ENCODE peak calls at places on chromosomes 3 and 15, in ten cellular contexts. E is AG20443; G is effector CD8-positive, alpha-beta T cell; W is GM12864; L is right atrium auricular region; F is neural crest cell; C is NCI-H510A treated with DMSO at 0.1 percent for 48 hours; S is IMR-90; H is stimulated activated CD4-positive, alpha-beta T cell treated with anti-CD3 and anti-CD28 coated beads, Interleukin-4, amount 100 ng/mL, for 1 hour; B is hypothalamus. Q is an unnamed sample.

GRCh38 chr3:14523792-14524191 is 16.4 kb downstream of the GRIP2 start:
- DNase-seq in E (no peak), G (no peak), W (no peak), L (no peak), F (no peak), C (no peak), S (peak), H (no peak), B (no peak), Q (no peak)

GRCh38 chr3:100978036-100978659 is 15.1 kb downstream of the ABI3BP start:
- DNase-seq in E (no peak), G (no peak), W (no peak), L (no peak), F (no peak), C (no peak), S (no peak), H (no peak), B (no peak), Q (no peak)

GRCh38 chr15:80424381-80424780 is 20.2 kb downstream of the ARNT2 start:
- DNase-seq in E (no peak), G (no peak), W (no peak), L (no peak), F (no peak), C (no peak), S (no peak), H (no peak), B (no peak), Q (no peak)

GRCh38 chr3:53160660-53161344 is at the start of gene PRKCD:
- DNase-seq in E (peak), G (peak), W (no peak), L (peak), F (peak), C (peak), S (peak), H (peak), B (peak), Q (peak)

GRCh38 chr3:108079043-108079442 is 11.8 kb downstream of the CD47 start:
- DNase-seq in E (no peak), G (no peak), W (no peak), L (no peak), F (no peak), C (no peak), S (no peak), H (no peak), B (no peak), Q (no peak)

GRCh38 chr15:67927501-67928156 is 87.8 kb upstream of the RNU6-1 start:
- DNase-seq in E (peak), G (no peak), W (no peak), L (peak), F (no peak), C (no peak), S (peak), H (no peak), B (no peak), Q (no peak)

GRCh38 chr15:71456812-71457211 is 341.5 kb downstream of the THSD4 start:
- DNase-seq in E (no peak), G (no peak), W (no peak), L (no peak), F (no peak), C (no peak), S (no peak), H (no peak), B (no peak), Q (no peak)

GRCh38 chr3:118412503-118412902 is 622.1 kb downstream of the IGSF11 start:
- DNase-seq in E (no peak), G (no peak), W (peak), L (no peak), F (no peak), C (no peak), S (no peak), H (no peak), B (no peak), Q (no peak)

GRCh38 chr3:150503402-150504099 is 42.7 kb downstream of the SERP1 start:
- DNase-seq in E (no peak), G (no peak), W (no peak), L (no peak), F (no peak), C (no peak), S (no peak), H (no peak), B (no peak), Q (no peak)

GRCh38 chr3:143288944-143289343 is 169.4 kb downstream of the CHST2 start:
- DNase-seq in E (no peak), G (no peak), W (no peak), L (no peak), F (no peak), C (no peak), S (no peak), H (no peak), B (no peak), Q (no peak)

GRCh38 chr15:101159936-101160770 is 91.7 kb downstream of the CHSY1 start:
- DNase-seq in E (no peak), G (no peak), W (no peak), L (no peak), F (no peak), C (no peak), S (no peak), H (no peak), B (no peak), Q (no peak)

GRCh38 chr3:82080261-82080660 is 318.8 kb upstream of the GBE1 start:
- DNase-seq in E (peak), G (no peak), W (no peak), L (no peak), F (no peak), C (no peak), S (no peak), H (no peak), B (no peak), Q (no peak)

GRCh38 chr3:160490166-160490565 is 40.6 kb upstream of the TRIM59 start:
- DNase-seq in E (no peak), G (no peak), W (no peak), L (no peak), F (no peak), C (no peak), S (no peak), H (no peak), B (no peak), Q (no peak)

GRCh38 chr15:99536422-99537033 is 29.3 kb upstream of the MEF2A start:
- DNase-seq in E (peak), G (no peak), W (no peak), L (peak), F (no peak), C (no peak), S (peak), H (no peak), B (no peak), Q (no peak)

GRCh38 chr15:98683821-98684220 is 35.5 kb downstream of the IGF1R start:
- DNase-seq in E (no peak), G (no peak), W (no peak), L (no peak), F (no peak), C (no peak), S (no peak), H (no peak), B (no peak), Q (no peak)

GRCh38 chr3:123328851-123329635 is 119.8 kb downstream of the ADCY5 start:
- DNase-seq in E (peak), G (peak), W (no peak), L (peak), F (peak), C (peak), S (peak), H (peak), B (peak), Q (peak)

GRCh38 chr15:81485806-81486205 is 111.8 kb upstream of the TMC3 start:
- DNase-seq in E (no peak), G (no peak), W (no peak), L (no peak), F (no peak), C (no peak), S (no peak), H (no peak), B (no peak), Q (no peak)

GRCh38 chr15:92821491-92822116 is 78.5 kb upstream of the CHD2 start:
- DNase-seq in E (no peak), G (no peak), W (no peak), L (no peak), F (no peak), C (peak), S (peak), H (no peak), B (no peak), Q (no peak)

GRCh38 chr3:37867144-37867543 is 5.5 kb downstream of the CTDSPL start:
- DNase-seq in E (no peak), G (no peak), W (no peak), L (no peak), F (no peak), C (no peak), S (no peak), H (no peak), B (no peak), Q (no peak)

GRCh38 chr3:194306771-194307640 is 44.1 kb downstream of the CPN2 start:
- DNase-seq in E (no peak), G (no peak), W (peak), L (no peak), F (no peak), C (no peak), S (no peak), H (no peak), B (no peak), Q (no peak)

GRCh38 chr3:126186749-126187148 is 6.4 kb upstream of the ALDH1L1 start:
- DNase-seq in E (no peak), G (no peak), W (no peak), L (no peak), F (no peak), C (no peak), S (no peak), H (no peak), B (no peak), Q (no peak)

GRCh38 chr3:31871939-31872507 is 109.0 kb downstream of the OSBPL10 start:
- DNase-seq in E (no peak), G (no peak), W (no peak), L (no peak), F (no peak), C (no peak), S (no peak), H (no peak), B (no peak), Q (no peak)

GRCh38 chr3:49717539-49718418 is 1.7 kb downstream of the AMIGO3 start:
- DNase-seq in E (no peak), G (no peak), W (no peak), L (no peak), F (peak), C (no peak), S (no peak), H (no peak), B (no peak), Q (no peak)

Q was measured in chondrocyte.